ENCODE peak calls at places on chromosome 19, in ten cellular contexts. One of them, this sample, is unnamed.

GRCh38 chr19:50286443-50286842 is 42.7 kb downstream of the KCNC3 start:
- DNase-seq in CD4-positive, CD25-positive, alpha-beta regulatory T cell: no peak
- DNase-seq in LoVo: no peak
- DNase-seq in lower lobe of right lung: no peak
- DNase-seq in NCI-H2081: no peak
- DNase-seq in hippocampal formation: no peak
- DNase-seq in activated CD4-positive, alpha-beta T cell treated with anti-CD3 and anti-CD28 coated beads for 36 hours: no peak
- DNase-seq in astrocyte of the spinal cord: no peak
- DNase-seq in NCI-H187: no peak
- DNase-seq in MCF 10A: no peak
- DNase-seq in this sample: no peak

GRCh38 chr19:31253816-31254551 is 95.3 kb downstream of the TSHZ3 start:
- DNase-seq in CD4-positive, CD25-positive, alpha-beta regulatory T cell: no peak
- DNase-seq in LoVo: peak
- DNase-seq in lower lobe of right lung: no peak
- DNase-seq in NCI-H2081: no peak
- DNase-seq in hippocampal formation: no peak
- DNase-seq in activated CD4-positive, alpha-beta T cell treated with anti-CD3 and anti-CD28 coated beads for 36 hours: no peak
- DNase-seq in astrocyte of the spinal cord: peak
- DNase-seq in NCI-H187: no peak
- DNase-seq in MCF 10A: peak
- DNase-seq in this sample: no peak

GRCh38 chr19:7789447-7789846 is 26.4 kb downstream of the CLEC4M start:
- DNase-seq in CD4-positive, CD25-positive, alpha-beta regulatory T cell: peak
- DNase-seq in LoVo: no peak
- DNase-seq in lower lobe of right lung: no peak
- DNase-seq in NCI-H2081: no peak
- DNase-seq in hippocampal formation: no peak
- DNase-seq in activated CD4-positive, alpha-beta T cell treated with anti-CD3 and anti-CD28 coated beads for 36 hours: peak
- DNase-seq in astrocyte of the spinal cord: no peak
- DNase-seq in NCI-H187: no peak
- DNase-seq in MCF 10A: no peak
- DNase-seq in this sample: no peak

GRCh38 chr19:29668746-29669609 is 3.7 kb downstream of the PLEKHF1 start:
- DNase-seq in CD4-positive, CD25-positive, alpha-beta regulatory T cell: no peak
- DNase-seq in LoVo: no peak
- DNase-seq in lower lobe of right lung: no peak
- DNase-seq in NCI-H2081: no peak
- DNase-seq in hippocampal formation: no peak
- DNase-seq in activated CD4-positive, alpha-beta T cell treated with anti-CD3 and anti-CD28 coated beads for 36 hours: peak
- DNase-seq in astrocyte of the spinal cord: no peak
- DNase-seq in NCI-H187: no peak
- DNase-seq in MCF 10A: no peak
- DNase-seq in this sample: no peak

GRCh38 chr19:35353635-35354034 is 4.6 kb upstream of the FFAR3 start:
- DNase-seq in CD4-positive, CD25-positive, alpha-beta regulatory T cell: no peak
- DNase-seq in LoVo: no peak
- DNase-seq in lower lobe of right lung: peak
- DNase-seq in NCI-H2081: no peak
- DNase-seq in hippocampal formation: no peak
- DNase-seq in activated CD4-positive, alpha-beta T cell treated with anti-CD3 and anti-CD28 coated beads for 36 hours: no peak
- DNase-seq in astrocyte of the spinal cord: no peak
- DNase-seq in NCI-H187: no peak
- DNase-seq in MCF 10A: no peak
- DNase-seq in this sample: no peak

GRCh38 chr19:58538257-58539168 is 5.4 kb upstream of the TRIM28 start:
- DNase-seq in CD4-positive, CD25-positive, alpha-beta regulatory T cell: peak
- DNase-seq in LoVo: no peak
- DNase-seq in lower lobe of right lung: peak
- DNase-seq in NCI-H2081: no peak
- DNase-seq in hippocampal formation: no peak
- DNase-seq in activated CD4-positive, alpha-beta T cell treated with anti-CD3 and anti-CD28 coated beads for 36 hours: peak
- DNase-seq in astrocyte of the spinal cord: no peak
- DNase-seq in NCI-H187: no peak
- DNase-seq in MCF 10A: no peak
- DNase-seq in this sample: no peak

GRCh38 chr19:42563352-42564210 is 31.1 kb downstream of the CEACAM8 start:
- DNase-seq in CD4-positive, CD25-positive, alpha-beta regulatory T cell: peak
- DNase-seq in LoVo: peak
- DNase-seq in lower lobe of right lung: no peak
- DNase-seq in NCI-H2081: no peak
- DNase-seq in hippocampal formation: peak
- DNase-seq in activated CD4-positive, alpha-beta T cell treated with anti-CD3 and anti-CD28 coated beads for 36 hours: peak
- DNase-seq in astrocyte of the spinal cord: peak
- DNase-seq in NCI-H187: no peak
- DNase-seq in MCF 10A: peak
- DNase-seq in this sample: peak

GRCh38 chr19:10780368-10780767 is 55.6 kb downstream of the TMED1 start:
- DNase-seq in CD4-positive, CD25-positive, alpha-beta regulatory T cell: no peak
- DNase-seq in LoVo: no peak
- DNase-seq in lower lobe of right lung: peak
- DNase-seq in NCI-H2081: no peak
- DNase-seq in hippocampal formation: no peak
- DNase-seq in activated CD4-positive, alpha-beta T cell treated with anti-CD3 and anti-CD28 coated beads for 36 hours: no peak
- DNase-seq in astrocyte of the spinal cord: peak
- DNase-seq in NCI-H187: no peak
- DNase-seq in MCF 10A: peak
- DNase-seq in this sample: no peak

GRCh38 chr19:2087621-2088100 is 8.5 kb downstream of the MOB3A start:
- DNase-seq in CD4-positive, CD25-positive, alpha-beta regulatory T cell: peak
- DNase-seq in LoVo: no peak
- DNase-seq in lower lobe of right lung: no peak
- DNase-seq in NCI-H2081: no peak
- DNase-seq in hippocampal formation: no peak
- DNase-seq in activated CD4-positive, alpha-beta T cell treated with anti-CD3 and anti-CD28 coated beads for 36 hours: peak
- DNase-seq in astrocyte of the spinal cord: no peak
- DNase-seq in NCI-H187: no peak
- DNase-seq in MCF 10A: no peak
- DNase-seq in this sample: no peak

GRCh38 chr19:1237754-1238372 is at the start of gene CBARP:
- DNase-seq in CD4-positive, CD25-positive, alpha-beta regulatory T cell: no peak
- DNase-seq in LoVo: peak
- DNase-seq in lower lobe of right lung: no peak
- DNase-seq in NCI-H2081: no peak
- DNase-seq in hippocampal formation: peak
- DNase-seq in activated CD4-positive, alpha-beta T cell treated with anti-CD3 and anti-CD28 coated beads for 36 hours: peak
- DNase-seq in astrocyte of the spinal cord: no peak
- DNase-seq in NCI-H187: no peak
- DNase-seq in MCF 10A: no peak
- DNase-seq in this sample: no peak

GRCh38 chr19:3029070-3029923 is at the start of gene TLE2:
- DNase-seq in CD4-positive, CD25-positive, alpha-beta regulatory T cell: no peak
- DNase-seq in LoVo: peak
- DNase-seq in lower lobe of right lung: no peak
- DNase-seq in NCI-H2081: no peak
- DNase-seq in hippocampal formation: no peak
- DNase-seq in activated CD4-positive, alpha-beta T cell treated with anti-CD3 and anti-CD28 coated beads for 36 hours: no peak
- DNase-seq in astrocyte of the spinal cord: no peak
- DNase-seq in NCI-H187: no peak
- DNase-seq in MCF 10A: no peak
- DNase-seq in this sample: no peak